ENCODE peak calls at places on chromosomes 13 and 19, in seven cellular contexts. U is WTC11; D is activated CD8-positive, alpha-beta T cell treated with anti-CD3 and anti-CD28 coated beads for 36 hours; S is activated B cell treated with CpG ODN at 0.5 μM for 24 hours; P is cardiac fibroblast; B is RWPE2; H is lower leg skin. T is an unnamed sample.

GRCh38 chr13:48853381-48854102 is 122.2 kb upstream of the FNDC3A start:
- DNase-seq in H (no peak), D (peak), U (no peak), S (no peak), B (no peak), P (peak), T (no peak)

GRCh38 chr13:73035660-73036059 is 23.1 kb upstream of the KLF5 start:
- DNase-seq in B (no peak), P (no peak), H (no peak), U (no peak), D (no peak), S (no peak), T (no peak)

GRCh38 chr19:29630661-29631060 is 24.6 kb downstream of the POP4 start:
- DNase-seq in P (no peak), B (no peak), U (no peak), H (peak), D (no peak), S (no peak), T (no peak)

GRCh38 chr19:10408511-10409291 is 5.4 kb upstream of the CDC37 start:
- DNase-seq in P (no peak), S (peak), H (no peak), D (peak), U (no peak), B (no peak), T (no peak)

GRCh38 chr13:106446011-106446410 is 89.5 kb downstream of the EFNB2 start:
- DNase-seq in H (no peak), U (no peak), B (no peak), P (no peak), D (no peak), S (no peak), T (no peak)

GRCh38 chr13:91406619-91407018 is 8.2 kb downstream of the GPC5 start:
- DNase-seq in P (peak), B (no peak), S (no peak), U (peak), H (no peak), D (peak), T (no peak)

GRCh38 chr19:5148794-5149190 is 179.9 kb downstream of the KDM4B start:
- DNase-seq in H (no peak), P (no peak), D (no peak), S (no peak), B (peak), U (no peak), T (no peak)

GRCh38 chr19:8209111-8209964 is at the start of gene CERS4:
- DNase-seq in P (peak), B (no peak), S (peak), H (peak), U (peak), D (peak), T (peak)

GRCh38 chr13:19864018-19864338 is 529 bp upstream of the ZMYM5 start:
- DNase-seq in D (peak), U (peak), S (no peak), H (peak), P (peak), B (peak), T (peak)

GRCh38 chr19:15368051-15368632 is 11.4 kb downstream of the AKAP8 start:
- DNase-seq in U (no peak), P (no peak), B (no peak), S (no peak), H (no peak), D (no peak), T (no peak)

GRCh38 chr19:15368798-15369593 is 10.6 kb downstream of the AKAP8 start:
- DNase-seq in U (no peak), B (no peak), P (no peak), S (no peak), H (no peak), D (no peak), T (no peak)

GRCh38 chr19:15367439-15367838 is 12.1 kb downstream of the AKAP8 start:
- DNase-seq in S (no peak), P (no peak), D (no peak), H (no peak), U (no peak), B (no peak), T (no peak)

GRCh38 chr19:15369594-15369891 is 10.0 kb downstream of the AKAP8 start:
- DNase-seq in P (no peak), S (no peak), H (no peak), D (no peak), B (no peak), U (no peak), T (no peak)

DNA sequence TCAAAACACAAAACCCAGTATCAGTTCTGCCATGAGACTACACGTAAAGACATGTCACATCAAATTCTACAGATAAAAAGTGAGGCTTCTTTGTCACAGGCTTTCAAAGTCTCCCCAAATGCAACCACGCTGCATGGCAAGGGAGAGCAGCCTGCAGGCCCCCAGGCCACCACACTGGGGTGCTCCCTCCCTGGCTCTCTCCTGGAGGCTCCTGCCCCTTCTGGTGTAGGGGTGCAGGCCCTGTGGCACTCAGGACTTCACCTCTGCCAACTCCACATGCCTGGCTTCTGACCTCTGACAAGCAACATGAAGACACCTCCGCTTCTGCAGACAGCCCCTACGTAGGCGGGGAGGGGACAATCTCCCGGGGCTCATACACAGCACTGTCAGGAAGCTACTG is 14.3 kb downstream of the AKAP8 start:
- DNase-seq in S (no peak), U (no peak), P (no peak), D (no peak), B (no peak), H (no peak), T (no peak)
- TF ChIP-seq CTCF in S (no peak), U (no peak), P (no peak), D (no peak), B (no peak), H (no peak), T (no peak)

GRCh38 chr13:21610687-21611086 is 6.7 kb upstream of the MICU2 start:
- DNase-seq in D (no peak), P (no peak), B (no peak), S (no peak), H (no peak), U (no peak), T (no peak)
- TF ChIP-seq CTCF in D (no peak), P (no peak), B (no peak), S (no peak), H (no peak), U (no peak), T (no peak)

DNA sequence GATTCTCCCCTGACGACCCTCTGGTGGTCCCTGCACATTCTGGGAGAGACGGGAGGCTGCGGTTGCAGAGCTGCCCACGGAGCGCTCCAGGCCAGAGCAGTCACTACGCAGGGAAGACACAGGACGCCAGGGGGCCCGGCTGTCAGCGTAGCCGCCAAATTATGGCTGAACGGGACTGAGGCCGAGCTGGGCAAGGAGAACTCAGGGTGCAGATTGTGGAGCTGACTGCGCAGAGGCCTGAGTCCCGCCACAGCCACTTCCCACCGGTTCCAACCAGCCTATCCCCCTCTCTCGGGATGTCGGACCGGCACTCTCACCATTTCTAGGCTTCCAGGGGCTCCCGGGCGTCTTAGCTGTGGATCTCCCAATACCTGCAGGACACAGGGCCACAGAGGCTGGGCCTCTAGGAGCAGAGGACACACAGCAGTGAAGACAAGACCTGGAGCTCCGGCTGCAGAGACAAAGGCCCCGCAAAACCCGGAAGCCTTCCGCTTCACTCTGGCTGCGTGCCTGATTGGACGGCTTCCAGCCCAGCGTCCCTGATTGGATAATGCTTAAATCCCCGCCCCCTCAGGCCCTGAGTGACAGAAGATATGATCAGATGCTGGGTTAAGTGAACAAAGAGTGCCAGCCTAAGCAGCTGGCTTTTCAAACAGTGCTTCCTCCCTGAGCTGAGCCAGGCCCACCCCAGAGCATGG is at the start of gene ZNF737:
- DNase-seq in S (peak), B (peak), D (peak), U (peak), H (peak), P (peak), T (peak)
- TF ChIP-seq CTCF in S (no peak), B (no peak), D (no peak), U (no peak), H (no peak), P (peak), T (peak)

GRCh38 chr19:13029893-13030292 is 34.6 kb downstream of the NFIX start:
- DNase-seq in P (peak), B (no peak), U (peak), S (no peak), D (peak), H (no peak), T (no peak)
- TF ChIP-seq CTCF in P (peak), B (peak), U (no peak), S (no peak), D (peak), H (no peak), T (no peak)

GRCh38 chr19:1066251-1066747 is 668 bp upstream of the ARHGAP45 start:
- DNase-seq in B (no peak), H (no peak), U (no peak), S (no peak), P (no peak), D (no peak), T (no peak)

GRCh38 chr19:1063909-1064660 is 2.9 kb upstream of the ARHGAP45 start:
- DNase-seq in B (no peak), P (no peak), H (no peak), U (peak), D (no peak), S (no peak), T (no peak)

GRCh38 chr19:1065606-1066109 is 1.3 kb upstream of the ARHGAP45 start:
- DNase-seq in D (no peak), S (no peak), U (no peak), H (no peak), P (no peak), B (no peak), T (no peak)

GRCh38 chr19:1063030-1063908 is 3.7 kb upstream of the ARHGAP45 start:
- DNase-seq in D (peak), U (peak), P (no peak), B (no peak), S (no peak), H (no peak), T (no peak)

GRCh38 chr19:1064661-1065605 is 2.0 kb upstream of the ARHGAP45 start:
- DNase-seq in B (no peak), U (peak), P (peak), H (no peak), D (peak), S (peak), T (no peak)
- TF ChIP-seq CTCF in B (peak), U (peak), P (peak), H (peak), D (peak), S (peak), T (peak)

GRCh38 chr19:17420267-17420924 is 549 bp downstream of the MVB12A start:
- DNase-seq in S (peak), U (peak), D (peak), B (no peak), P (peak), H (peak), T (peak)
- TF ChIP-seq CTCF in S (no peak), U (no peak), D (peak), B (peak), P (no peak), H (no peak), T (no peak)

DNA sequence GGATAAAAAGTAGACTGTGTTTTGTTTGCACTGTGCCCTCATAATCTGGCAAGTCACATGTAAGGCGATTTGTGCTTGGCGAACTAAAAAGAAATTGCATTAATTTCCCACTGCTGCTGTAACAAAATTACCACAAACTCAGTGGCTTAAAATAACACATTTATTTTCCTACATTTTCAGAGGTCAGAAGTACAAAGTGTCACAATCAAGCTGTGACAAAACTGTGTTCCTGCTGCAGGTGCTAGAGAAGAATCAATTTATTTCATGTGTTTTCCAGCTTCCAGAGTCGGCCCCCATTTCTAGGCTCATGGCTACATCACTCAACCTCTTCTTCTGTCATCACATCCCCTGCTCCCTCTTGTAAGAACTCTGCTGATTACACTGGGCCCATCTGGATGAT is 158.6 kb upstream of the UFM1 start:
- DNase-seq in H (no peak), S (no peak), B (no peak), D (no peak), U (no peak), P (no peak), T (no peak)
- TF ChIP-seq CTCF in H (no peak), S (no peak), B (no peak), D (no peak), U (no peak), P (no peak), T (no peak)

DNA sequence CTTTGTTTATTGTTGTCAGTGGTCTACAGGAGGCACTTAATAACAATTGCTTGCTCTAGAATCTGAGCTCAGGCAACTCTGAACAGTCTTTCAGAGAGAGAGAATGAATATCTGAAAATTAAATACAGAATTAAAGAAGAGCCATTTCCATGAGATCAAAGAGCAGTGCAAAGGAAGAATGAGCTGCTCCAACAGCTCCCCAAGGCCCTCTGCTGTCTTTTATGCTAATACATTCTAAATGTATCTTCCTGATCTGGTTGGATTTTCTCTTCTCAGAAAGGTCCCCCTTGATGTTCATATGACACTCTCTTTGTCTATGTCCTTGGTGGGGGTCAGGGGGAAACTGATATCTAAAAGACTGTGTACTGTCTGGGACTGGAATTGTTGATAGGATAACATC is 1029.6 kb downstream of the PCDH9 start:
- DNase-seq in S (no peak), B (no peak), H (no peak), D (no peak), U (no peak), P (no peak), T (no peak)
- TF ChIP-seq CTCF in S (no peak), B (no peak), H (no peak), D (no peak), U (no peak), P (peak), T (no peak)

GRCh38 chr13:51925865-51926527 is 64.2 kb downstream of the CCDC70 start:
- DNase-seq in B (no peak), U (no peak), D (no peak), S (no peak), H (peak), P (no peak), T (no peak)

GRCh38 chr13:51921790-51922740 is 60.3 kb downstream of the CCDC70 start:
- DNase-seq in B (no peak), P (peak), S (no peak), D (peak), U (no peak), H (peak), T (no peak)

GRCh38 chr13:51924756-51925544 is 63.2 kb downstream of the CCDC70 start:
- DNase-seq in H (peak), P (no peak), U (no peak), S (no peak), D (no peak), B (no peak), T (no peak)

GRCh38 chr13:51922771-51923480 is 61.2 kb downstream of the CCDC70 start:
- DNase-seq in U (no peak), P (no peak), H (peak), D (no peak), S (no peak), B (no peak), T (no peak)

DNA sequence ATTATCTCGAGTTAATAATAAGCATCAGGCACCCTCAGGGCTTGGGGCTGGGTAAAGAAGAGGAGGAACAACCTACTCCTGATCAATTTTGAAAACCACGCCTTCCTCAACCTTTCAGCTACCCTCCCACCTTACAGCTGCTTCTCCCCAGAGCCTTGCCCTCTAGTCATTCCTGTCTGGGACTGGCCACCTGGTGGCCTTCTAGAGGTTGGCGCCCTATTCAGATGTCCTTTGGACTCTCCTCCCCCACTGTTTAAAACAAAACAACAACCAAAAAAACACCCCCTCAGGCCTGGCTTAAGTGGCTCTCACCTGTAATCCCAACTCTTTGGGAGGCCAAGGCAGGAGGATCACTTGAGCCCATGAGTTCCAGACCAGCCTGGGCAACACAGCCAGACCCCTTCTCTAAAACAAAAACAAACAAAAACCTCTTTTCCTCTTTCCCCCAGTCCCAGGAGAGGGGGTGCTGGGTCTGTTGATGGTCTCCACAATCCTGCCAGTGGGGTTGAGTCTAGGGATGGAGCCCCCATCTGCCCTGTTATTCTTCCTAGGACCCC is 62.3 kb downstream of the CCDC70 start:
- DNase-seq in H (peak), D (peak), U (peak), B (no peak), P (no peak), S (no peak), T (no peak)
- TF ChIP-seq CTCF in H (no peak), D (peak), U (peak), B (peak), P (peak), S (no peak), T (peak)